ENCODE peak calls at places on chromosomes 2 and 18, in six cellular contexts. N is GM12864, G is type B pancreatic cell, K is epithelial cell of esophagus, C is glutamatergic neuron, Z is upper lobe of right lung. A is an unnamed sample.

GRCh38 chr2:190343500-190344274 is at the start of gene INPP1:
- DNase-seq in N (no peak), G (peak; percentile 72), K (peak; percentile 52), C (peak; percentile 78), Z (peak; percentile 89), A (peak; percentile 63)

GRCh38 chr2:208358758-208359631 is 47.6 kb upstream of the PTH2R start:
- DNase-seq in N (no peak), G (no peak), K (no peak), C (no peak), Z (no peak), A (no peak)

GRCh38 chr2:23280401-23280800 is 104.6 kb upstream of the KLHL29 start:
- DNase-seq in N (no peak), G (no peak), K (peak; percentile 54), C (no peak), Z (no peak), A (peak; percentile 69)

GRCh38 chr2:228131833-228132232 is 49.7 kb downstream of the SPHKAP start:
- DNase-seq in N (no peak), G (no peak), K (no peak), C (no peak), Z (no peak), A (no peak)

GRCh38 chr2:120369250-120369649 is 23.3 kb downstream of the INHBB start:
- DNase-seq in N (no peak), G (no peak), K (no peak), C (no peak), Z (no peak), A (no peak)

GRCh38 chr18:1559563-1559962 is 654.9 kb downstream of the ADCYAP1 start:
- DNase-seq in N (no peak), G (no peak), K (no peak), C (no peak), Z (no peak), A (no peak)

GRCh38 chr2:199019898-199020507 is 437.7 kb downstream of the SATB2 start:
- DNase-seq in N (no peak), G (no peak), K (peak; percentile 25), C (peak; percentile 33), Z (no peak), A (peak; percentile 46)

GRCh38 chr18:24839991-24840390 is 379.6 kb downstream of the HRH4 start:
- DNase-seq in N (no peak), G (no peak), K (no peak), C (no peak), Z (no peak), A (no peak)

GRCh38 chr2:32485399-32485798 is 128.6 kb downstream of the BIRC6 start:
- DNase-seq in N (no peak), G (no peak), K (no peak), C (no peak), Z (no peak), A (peak; percentile 8)

GRCh38 chr2:232369126-232369955 is 9.2 kb upstream of the ALPP start:
- DNase-seq in N (no peak), G (no peak), K (no peak), C (no peak), Z (peak; percentile 52), A (no peak)

GRCh38 chr2:86776532-86776931 is 14.2 kb downstream of the CD8A start:
- DNase-seq in N (no peak), G (no peak), K (no peak), C (no peak), Z (no peak), A (no peak)

GRCh38 chr2:65027611-65028244 is 28.5 kb upstream of the CEP68 start:
- DNase-seq in N (no peak), G (no peak), K (no peak), C (no peak), Z (no peak), A (no peak)

GRCh38 chr18:63844254-63844653 is 43.3 kb upstream of the SERPINB2 start:
- DNase-seq in N (no peak), G (no peak), K (peak; percentile 66), C (no peak), Z (no peak), A (peak; percentile 68)

GRCh38 chr2:189545424-189545823 is 35.2 kb downstream of the SLC40A1 start:
- DNase-seq in N (no peak), G (no peak), K (no peak), C (no peak), Z (no peak), A (no peak)

GRCh38 chr18:36212978-36213303 is 25.6 kb downstream of the MOCOS start:
- DNase-seq in N (no peak), G (no peak), K (no peak), C (no peak), Z (no peak), A (no peak)

GRCh38 chr18:57951999-57952774 is 91.8 kb upstream of the NEDD4L start:
- DNase-seq in N (no peak), G (no peak), K (peak; percentile 40), C (no peak), Z (peak; percentile 68), A (no peak)

GRCh38 chr2:160294339-160294803 is 94.3 kb upstream of the ITGB6 start:
- DNase-seq in N (no peak), G (no peak), K (peak; percentile 79), C (no peak), Z (no peak), A (peak; percentile 93)

GRCh38 chr2:160291382-160291781 is 91.3 kb upstream of the ITGB6 start:
- DNase-seq in N (no peak), G (no peak), K (no peak), C (no peak), Z (no peak), A (no peak)

GRCh38 chr2:160293401-160293911 is 93.4 kb upstream of the ITGB6 start:
- DNase-seq in N (no peak), G (no peak), K (peak; percentile 91), C (no peak), Z (no peak), A (peak; percentile 81)

GRCh38 chr2:160290590-160290989 is 90.5 kb upstream of the ITGB6 start:
- DNase-seq in N (no peak), G (no peak), K (no peak), C (no peak), Z (no peak), A (no peak)

DNA sequence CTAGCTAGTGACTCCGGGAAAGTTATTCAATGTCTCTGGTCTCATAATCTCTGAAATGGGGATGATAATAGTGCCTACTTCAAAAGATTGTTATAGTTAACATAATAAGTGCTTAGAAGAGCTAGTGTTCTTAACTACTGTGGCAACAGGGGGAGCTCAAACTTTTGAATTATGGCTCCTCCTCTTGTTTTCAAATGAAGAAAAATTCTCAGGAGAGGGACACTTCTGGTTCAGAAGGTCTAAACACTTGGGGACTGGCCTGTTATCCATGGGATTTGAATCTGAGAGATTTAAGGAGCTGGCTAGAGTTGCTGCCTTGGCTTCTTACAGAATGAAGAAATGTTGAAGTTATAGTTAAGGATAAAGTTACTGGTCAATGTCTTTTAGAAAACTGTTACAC is 92.2 kb upstream of the ITGB6 start:
- DNase-seq in N (no peak), G (no peak), K (no peak), C (no peak), Z (no peak), A (no peak)
- TF ChIP-seq CTCF in N (no peak), G (no peak), K (no peak), C (no peak), Z (no peak), A (no peak)

DNA sequence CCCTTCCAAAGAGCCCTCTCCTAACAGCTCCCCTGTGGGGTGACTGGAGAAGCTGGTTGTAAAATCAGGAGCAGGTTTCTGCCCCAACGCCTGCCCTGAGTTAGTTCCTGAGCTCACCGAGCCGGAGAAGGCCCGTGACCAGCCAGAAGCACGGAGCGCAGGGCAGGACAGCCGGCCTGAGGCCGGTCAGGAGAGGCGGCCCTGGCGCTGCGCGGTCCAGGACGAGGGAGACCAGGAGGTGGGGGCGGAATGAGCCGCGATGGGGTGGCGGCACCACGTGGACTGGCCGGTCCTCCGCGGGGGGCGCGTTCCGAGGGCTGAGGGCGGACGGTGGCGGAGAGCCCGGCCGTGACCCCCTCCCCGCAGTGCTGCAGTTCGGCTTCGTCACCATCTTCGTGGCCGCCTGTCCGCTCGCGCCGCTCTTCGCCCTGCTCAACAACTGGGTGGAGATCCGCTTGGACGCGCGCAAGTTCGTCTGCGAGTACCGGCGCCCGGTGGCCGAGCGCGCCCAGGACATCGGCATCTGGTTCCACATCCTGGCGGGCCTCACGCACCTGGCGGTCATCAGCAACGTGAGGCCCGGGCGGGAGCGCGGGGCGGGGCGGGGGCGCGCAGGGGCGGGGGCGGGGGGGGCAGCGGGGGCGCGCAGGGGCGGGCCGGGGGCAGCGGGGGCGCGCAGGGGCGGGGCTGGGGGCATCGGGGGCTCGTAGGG is 29.0 kb downstream of the ANO7 start:
- DNase-seq in N (peak; percentile 21), G (no peak), K (peak; percentile 67), C (peak; percentile 79), Z (peak; percentile 88), A (no peak)
- TF ChIP-seq CTCF in N (no peak), G (peak; percentile 23), K (no peak), C (no peak), Z (no peak), A (no peak)

GRCh38 chr2:16638941-16639340 is 26.7 kb downstream of the CYRIA start:
- DNase-seq in N (no peak), G (no peak), K (no peak), C (no peak), Z (no peak), A (no peak)

GRCh38 chr2:16640867-16641266 is 24.8 kb downstream of the CYRIA start:
- DNase-seq in N (no peak), G (no peak), K (no peak), C (no peak), Z (no peak), A (no peak)

GRCh38 chr2:16640024-16640423 is 25.6 kb downstream of the CYRIA start:
- DNase-seq in N (no peak), G (no peak), K (no peak), C (no peak), Z (no peak), A (no peak)

GRCh38 chr2:16641509-16641908 is 24.1 kb downstream of the CYRIA start:
- DNase-seq in N (no peak), G (no peak), K (no peak), C (no peak), Z (no peak), A (no peak)

DNA sequence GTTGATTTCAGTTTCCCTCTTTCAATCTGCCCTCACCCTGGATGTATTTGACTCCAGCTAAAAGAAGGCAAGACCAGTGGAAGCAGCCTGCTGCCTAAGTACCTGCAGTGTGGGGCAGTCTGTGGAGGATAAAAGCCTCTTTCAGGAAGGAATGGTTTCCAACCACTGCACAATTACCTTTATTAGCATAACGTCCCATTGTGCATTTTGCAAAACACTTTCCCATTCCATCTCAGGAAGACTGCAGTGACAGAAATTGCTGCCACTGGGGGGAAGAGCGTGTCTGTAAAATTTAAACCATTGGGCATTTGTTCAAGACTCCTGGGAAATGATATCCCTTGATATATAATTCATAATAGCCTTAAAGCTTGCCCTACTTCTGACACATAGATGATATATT is 26.2 kb downstream of the CYRIA start:
- DNase-seq in N (no peak), G (no peak), K (no peak), C (no peak), Z (no peak), A (no peak)
- TF ChIP-seq CTCF in N (no peak), G (no peak), K (no peak), C (no peak), Z (no peak), A (no peak)

DNA sequence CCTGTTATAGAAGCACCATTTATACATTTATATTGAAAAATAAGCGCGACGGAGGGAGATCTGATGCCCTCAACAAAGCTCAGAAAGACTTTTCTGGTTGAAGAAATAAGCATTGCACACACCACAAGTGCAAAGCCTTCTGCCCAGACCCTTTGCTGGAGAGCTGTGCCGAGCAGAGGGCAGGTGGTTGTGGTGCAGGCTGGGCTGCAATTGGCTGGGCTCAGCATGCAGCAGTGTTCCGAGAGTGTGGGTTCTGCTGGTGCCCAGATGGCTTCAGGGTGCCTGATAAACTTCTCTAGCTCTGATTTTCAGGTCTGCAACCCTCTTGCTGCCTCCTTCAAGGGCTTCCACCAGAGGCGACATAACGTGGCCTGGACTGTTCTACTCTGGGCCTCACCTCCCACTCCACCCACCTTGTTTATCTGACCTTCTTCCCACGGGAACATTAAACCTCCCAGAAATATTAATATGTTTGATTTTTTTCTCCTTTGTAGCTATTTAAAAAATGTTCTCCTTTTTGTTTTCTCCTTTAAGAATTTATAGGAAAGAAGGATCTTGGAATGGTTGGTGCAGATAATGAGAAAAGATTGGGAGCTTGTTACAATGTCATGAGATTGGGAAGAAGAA is 113.6 kb upstream of the ITGA6 start:
- DNase-seq in N (no peak), G (no peak), K (no peak), C (no peak), Z (no peak), A (no peak)
- TF ChIP-seq CTCF in N (no peak), G (no peak), K (no peak), C (no peak), Z (no peak), A (no peak)

A was measured in MCF 10A.